ENCODE peak calls at places on chromosome 10, in six cellular contexts. M is IMR-90, U is H1, D is neuronal stem cell, B is trophoblast cell, A is H9. P is an unnamed sample.
A peak's percentile ranks its signal among the peaks of the same experiment; 100 is the strongest.

GRCh38 chr10:89466599-89467035 is 52.2 kb downstream of the IFIT5 start:
- DNase-seq in M (peak; percentile 60), U (no peak), D (no peak), B (peak; percentile 59), A (no peak), P (peak; percentile 57)

GRCh38 chr10:89857399-89857798 is 156.0 kb downstream of the KIF20B start:
- DNase-seq in M (peak; percentile 52), U (no peak), D (no peak), B (no peak), A (no peak), P (peak; percentile 13)

GRCh38 chr10:31031205-31031665 is 430 bp downstream of the ZNF438 start:
- DNase-seq in M (no peak), U (no peak), D (no peak), B (no peak), A (no peak), P (peak; percentile 90)

GRCh38 chr10:70523044-70523443 is 44.5 kb downstream of the PALD1 start:
- DNase-seq in M (no peak), U (no peak), D (no peak), B (no peak), A (no peak), P (no peak)

GRCh38 chr10:26780793-26781601 is 79.8 kb downstream of the ABI1 start:
- DNase-seq in M (peak; percentile 95), U (peak; percentile 33), D (no peak), B (peak; percentile 97), A (peak; percentile 74), P (peak; percentile 81)

GRCh38 chr10:17220652-17221100 is 7.4 kb upstream of the VIM start:
- DNase-seq in M (peak; percentile 28), U (no peak), D (no peak), B (no peak), A (no peak), P (no peak)

GRCh38 chr10:31604141-31604540 is 285.1 kb downstream of the ZEB1 start:
- DNase-seq in M (peak; percentile 41), U (no peak), D (no peak), B (peak; percentile 61), A (no peak), P (no peak)

GRCh38 chr10:120015064-120015463 is 122.5 kb downstream of the SEC23IP start:
- DNase-seq in M (no peak), U (no peak), D (no peak), B (no peak), A (no peak), P (no peak)

GRCh38 chr10:101373063-101373462 is 19.1 kb downstream of the BTRC start:
- DNase-seq in M (no peak), U (no peak), D (no peak), B (no peak), A (no peak), P (no peak)

GRCh38 chr10:119413738-119414611 is 128.5 kb downstream of the RGS10 start:
- DNase-seq in M (peak; percentile 99), U (no peak), D (no peak), B (peak; percentile 96), A (no peak), P (peak; percentile 100)

GRCh38 chr10:70055550-70055949 is 2.9 kb downstream of the MACROH2A2 start:
- DNase-seq in M (peak; percentile 54), U (no peak), D (no peak), B (no peak), A (no peak), P (no peak)

GRCh38 chr10:49750546-49750945 is 11.6 kb downstream of the OGDHL start:
- DNase-seq in M (no peak), U (no peak), D (no peak), B (no peak), A (no peak), P (no peak)

GRCh38 chr10:128709975-128710794 is 584.0 kb upstream of the MKI67 start:
- DNase-seq in M (no peak), U (no peak), D (no peak), B (no peak), A (peak; percentile 41), P (no peak)

GRCh38 chr10:18378766-18379165 is 238.5 kb downstream of the CACNB2 start:
- DNase-seq in M (no peak), U (no peak), D (no peak), B (no peak), A (no peak), P (no peak)

GRCh38 chr10:76252733-76253132 is 821.3 kb downstream of the LRMDA start:
- DNase-seq in M (peak; percentile 45), U (no peak), D (no peak), B (peak; percentile 34), A (no peak), P (no peak)

GRCh38 chr10:61798711-61799110 is 102.8 kb upstream of the ARID5B start:
- DNase-seq in M (no peak), U (no peak), D (no peak), B (no peak), A (no peak), P (no peak)

GRCh38 chr10:58435297-58435696 is 50.1 kb downstream of the TFAM start:
- DNase-seq in M (peak; percentile 99), U (no peak), D (no peak), B (peak; percentile 48), A (peak; percentile 37), P (peak; percentile 99)

GRCh38 chr10:78896169-78896931 is 172.4 kb upstream of the ZMIZ1 start:
- DNase-seq in M (no peak), U (no peak), D (no peak), B (no peak), A (no peak), P (no peak)

GRCh38 chr10:66258693-66259092 is 667.1 kb upstream of the LRRTM3 start:
- DNase-seq in M (no peak), U (no peak), D (no peak), B (no peak), A (no peak), P (no peak)

GRCh38 chr10:122123186-122123585 is 134.2 kb downstream of the TACC2 start:
- DNase-seq in M (no peak), U (no peak), D (no peak), B (no peak), A (no peak), P (no peak)

GRCh38 chr10:98266647-98267046 is 1.3 kb downstream of the LOXL4 start:
- DNase-seq in M (no peak), U (no peak), D (no peak), B (no peak), A (no peak), P (no peak)

GRCh38 chr10:59283456-59284082 is 78.8 kb downstream of the FAM13C start:
- DNase-seq in M (peak; percentile 7), U (no peak), D (peak; percentile 17), B (no peak), A (no peak), P (no peak)

GRCh38 chr10:124341768-124342135 is 77.0 kb downstream of the OAT start:
- DNase-seq in M (no peak), U (no peak), D (no peak), B (no peak), A (no peak), P (no peak)

GRCh38 chr10:71978476-71978875 is 14.3 kb downstream of the CHST3 start:
- DNase-seq in M (no peak), U (no peak), D (no peak), B (no peak), A (peak; percentile 62), P (no peak)

GRCh38 chr10:513393-513792 is 176.1 kb downstream of the DIP2C start:
- DNase-seq in M (no peak), U (no peak), D (no peak), B (no peak), A (no peak), P (no peak)

GRCh38 chr10:6957851-6958250 is 377.8 kb upstream of the PRKCQ start:
- DNase-seq in M (no peak), U (no peak), D (no peak), B (no peak), A (no peak), P (no peak)

GRCh38 chr10:6958254-6958653 is 378.2 kb upstream of the PRKCQ start:
- DNase-seq in M (no peak), U (no peak), D (no peak), B (no peak), A (no peak), P (no peak)

GRCh38 chr10:6958723-6959122 is 378.6 kb upstream of the PRKCQ start:
- DNase-seq in M (no peak), U (no peak), D (no peak), B (no peak), A (no peak), P (no peak)

GRCh38 chr10:6953131-6953834 is 373.2 kb upstream of the PRKCQ start:
- DNase-seq in M (peak; percentile 5), U (no peak), D (no peak), B (no peak), A (no peak), P (peak; percentile 17)

GRCh38 chr10:6956562-6956961 is 376.5 kb upstream of the PRKCQ start:
- DNase-seq in M (no peak), U (no peak), D (no peak), B (no peak), A (no peak), P (no peak)
- H3K14ac ChIP-seq in M (no peak overlapping the region), U (no peak overlapping the region), D (no peak overlapping the region), B (no peak overlapping the region), A (no peak overlapping the region), P (no peak overlapping the region)

GRCh38 chr10:86862373-86862772 is 95.0 kb downstream of the MMRN2 start:
- DNase-seq in M (no peak), U (no peak), D (no peak), B (no peak), A (no peak), P (no peak)
- H3K14ac ChIP-seq in M (no peak overlapping the region), U (no peak overlapping the region), D (no peak overlapping the region), B (no peak overlapping the region), A (no peak overlapping the region), P (no peak overlapping the region)

DNA sequence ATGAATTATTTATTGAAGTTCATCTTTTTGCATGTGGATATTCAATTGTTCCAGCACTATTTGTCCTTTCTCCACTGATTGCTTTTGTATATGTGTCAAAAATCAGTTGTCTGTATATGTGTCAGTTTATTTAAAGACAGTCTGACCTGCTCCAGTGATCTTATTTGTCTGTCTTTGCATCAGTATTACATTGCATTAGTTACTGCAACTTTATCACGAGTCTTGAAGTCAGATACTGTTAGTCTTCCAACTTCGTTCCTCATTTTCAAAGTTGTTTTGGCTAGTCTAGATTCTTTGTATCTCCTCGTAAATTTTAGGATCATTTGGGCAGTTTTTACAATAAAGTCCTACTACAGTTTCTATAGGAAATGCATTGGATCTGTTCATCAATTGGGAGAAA is 166.4 kb downstream of the CELF2 start:
- DNase-seq in M (no peak), U (no peak), D (no peak), B (no peak), A (no peak), P (no peak)
- H3K14ac ChIP-seq in M (no peak overlapping the region), U (no peak overlapping the region), D (no peak overlapping the region), B (no peak overlapping the region), A (no peak overlapping the region), P (no peak overlapping the region)

DNA sequence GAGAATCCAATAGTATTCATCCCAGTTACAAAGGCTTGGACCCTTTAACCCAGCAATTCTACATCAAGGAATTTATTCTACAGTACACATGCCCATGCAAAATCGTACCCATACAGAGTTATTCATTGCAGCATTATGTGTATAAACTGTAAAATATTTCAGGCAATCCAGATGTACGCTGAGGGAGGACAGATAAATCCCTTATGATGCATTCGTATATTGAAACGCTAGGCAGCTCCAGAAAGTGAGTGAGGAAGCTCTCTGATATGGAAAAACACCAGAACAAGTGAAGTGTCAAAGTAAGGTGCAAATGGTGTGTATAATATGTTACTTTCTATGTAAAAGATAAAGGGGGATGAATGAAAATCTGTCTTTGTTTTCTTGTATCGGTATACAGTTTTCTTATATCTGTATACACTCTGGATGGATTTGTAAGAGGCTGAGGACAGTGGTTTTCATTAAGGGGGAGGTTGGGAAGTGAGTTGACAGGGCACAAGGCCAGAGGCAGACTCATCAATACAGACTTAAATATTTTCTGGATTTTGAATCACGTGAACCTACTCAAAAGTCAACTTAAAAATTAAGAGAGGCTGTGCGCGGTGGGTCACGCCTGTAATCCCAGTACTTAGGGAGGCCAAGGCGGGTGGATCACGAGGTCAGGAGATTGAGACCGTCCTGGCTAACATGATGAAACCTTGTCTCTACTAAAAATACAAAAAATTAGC is 17.1 kb downstream of the VWA2 start:
- DNase-seq in M (no peak), U (no peak), D (no peak), B (no peak), A (no peak), P (no peak)
- H3K14ac ChIP-seq in M (no peak overlapping the region), U (no peak overlapping the region), D (no peak overlapping the region), B (no peak overlapping the region), A (no peak overlapping the region), P (no peak overlapping the region)

P was measured in mesenchymal stem cell.